ENCODE peak calls at places on chromosome 2, in seven cellular contexts. F is fibroblast of mammary gland, I is dorsolateral prefrontal cortex, J is tibial artery, M is left ventricle myocardium inferior, L is astrocyte, Z is transverse colon. Y is an unnamed sample.

GRCh38 chr2:71728036-71728435 is 274.7 kb downstream of the DYSF start:
- DNase-seq in J (no peak), F (no peak), L (no peak), M (no peak), Z (no peak), I (no peak), Y (no peak)

GRCh38 chr2:27278010-27278409 is 2.8 kb downstream of the DNAJC5G start:
- DNase-seq in J (no peak), F (no peak), L (no peak), M (no peak), Z (no peak), I (no peak), Y (no peak)

GRCh38 chr2:237235383-237236095 is 149.8 kb downstream of the COPS8 start:
- DNase-seq in J (peak; percentile 88), M (peak; percentile 66), L (peak; percentile 97), F (peak; percentile 98), I (no peak), Z (peak; percentile 31), Y (no peak)

GRCh38 chr2:39839261-39839848 is 60.3 kb upstream of the THUMPD2 start:
- DNase-seq in J (no peak), L (no peak), Z (no peak), M (no peak), F (no peak), I (no peak), Y (no peak)

GRCh38 chr2:224983719-224984388 is 58.4 kb downstream of the DOCK10 start:
- DNase-seq in J (no peak), F (peak; percentile 68), I (no peak), L (peak; percentile 47), Z (no peak), M (no peak), Y (no peak)

GRCh38 chr2:32357545-32358482 is 991 bp downstream of the BIRC6 start:
- DNase-seq in I (no peak), J (peak; percentile 78), F (peak; percentile 25), Z (peak; percentile 45), L (peak; percentile 34), M (peak; percentile 32), Y (peak; percentile 52)

GRCh38 chr2:236054661-236055060 is 113.5 kb downstream of the GBX2 start:
- DNase-seq in I (no peak), M (no peak), Z (no peak), L (no peak), J (no peak), F (no peak), Y (no peak)

GRCh38 chr2:18309188-18309587 is 251.3 kb downstream of the RDH14 start:
- DNase-seq in Z (no peak), J (no peak), M (no peak), F (no peak), I (no peak), L (no peak), Y (no peak)

GRCh38 chr2:231707625-231708049 is 688 bp upstream of the PTMA start:
- DNase-seq in F (peak; percentile 43), M (peak; percentile 68), L (no peak), J (no peak), Z (no peak), I (no peak), Y (peak; percentile 50)

GRCh38 chr2:2175381-2176090 is 155.5 kb downstream of the MYT1L start:
- DNase-seq in I (no peak), M (no peak), Z (no peak), L (no peak), J (no peak), F (no peak), Y (no peak)

GRCh38 chr2:220065581-220065980 is 438.2 kb downstream of the SLC4A3 start:
- DNase-seq in I (no peak), L (peak; percentile 47), F (peak; percentile 44), J (no peak), M (no peak), Z (no peak), Y (no peak)

GRCh38 chr2:58341047-58341446 is 99.9 kb upstream of the FANCL start:
- DNase-seq in J (no peak), L (no peak), I (no peak), Z (no peak), F (no peak), M (no peak), Y (no peak)

GRCh38 chr2:184174493-184175112 is 423.7 kb upstream of the ZNF804A start:
- DNase-seq in L (no peak), I (no peak), J (no peak), M (no peak), F (no peak), Z (no peak), Y (no peak)

GRCh38 chr2:234606906-234607305 is 110.0 kb upstream of the ARL4C start:
- DNase-seq in Z (no peak), J (no peak), F (no peak), I (no peak), M (no peak), L (peak; percentile 70), Y (no peak)

GRCh38 chr2:185208261-185208660 is 530.3 kb upstream of the FSIP2 start:
- DNase-seq in J (no peak), M (no peak), I (no peak), F (peak; percentile 23), Z (peak; percentile 9), L (peak; percentile 18), Y (peak; percentile 68)

GRCh38 chr2:8365331-8365910 is 316.4 kb upstream of the ID2 start:
- DNase-seq in F (no peak), Z (no peak), L (no peak), I (no peak), M (no peak), J (no peak), Y (no peak)

GRCh38 chr2:234406085-234406484 is 90.8 kb downstream of the ARL4C start:
- DNase-seq in Z (no peak), L (no peak), J (no peak), I (no peak), M (no peak), F (no peak), Y (peak; percentile 27)

GRCh38 chr2:147500229-147500628 is 344.6 kb upstream of the ACVR2A start:
- DNase-seq in F (no peak), Z (no peak), I (no peak), J (no peak), L (no peak), M (no peak), Y (no peak)

GRCh38 chr2:72205546-72205863 is 57.8 kb upstream of the CYP26B1 start:
- DNase-seq in F (no peak), I (no peak), J (no peak), Z (peak; percentile 64), M (no peak), L (no peak), Y (no peak)

GRCh38 chr2:190535586-190535985 is 1.1 kb upstream of the NEMP2 start:
- DNase-seq in Z (no peak), F (no peak), I (no peak), M (no peak), J (no peak), L (no peak), Y (no peak)

GRCh38 chr2:236400594-236401360 is 136.6 kb upstream of the ASB18 start:
- DNase-seq in F (no peak), L (no peak), M (no peak), Z (no peak), I (no peak), J (no peak), Y (no peak)

DNA sequence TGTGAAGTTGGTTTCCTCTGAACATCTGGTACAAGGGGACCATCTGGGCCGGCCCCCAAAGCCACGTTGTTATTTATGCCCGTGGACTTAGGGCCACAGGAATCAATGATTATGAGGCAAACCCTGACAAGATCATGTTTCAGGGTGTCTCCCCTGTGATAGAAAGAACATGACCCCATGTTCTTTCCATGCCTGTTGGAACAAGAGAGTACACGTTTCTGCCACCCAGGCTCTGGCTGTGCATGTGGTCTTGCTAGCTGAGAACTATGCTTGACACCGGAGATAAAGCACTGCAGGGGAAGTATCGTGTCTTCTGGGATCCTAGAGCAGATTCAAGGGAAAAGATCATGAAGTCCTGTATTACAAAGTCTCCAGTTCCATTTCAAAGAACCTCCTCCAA is 64.2 kb downstream of the TMEM17 start:
- DNase-seq in J (no peak), L (no peak), M (no peak), Z (no peak), I (no peak), F (no peak), Y (peak; percentile 52)
- H3K4me3 ChIP-seq in J (no peak overlapping the region), L (no peak overlapping the region), M (no peak overlapping the region), Z (no peak overlapping the region), I (no peak overlapping the region), F (no peak overlapping the region), Y (no peak overlapping the region)

GRCh38 chr2:238574490-238575271 is 148.0 kb downstream of the ASB1 start:
- DNase-seq in M (no peak), I (no peak), Z (no peak), J (peak; percentile 39), F (no peak), L (no peak), Y (no peak)

GRCh38 chr2:238573916-238574315 is 147.2 kb downstream of the ASB1 start:
- DNase-seq in M (no peak), I (no peak), Z (no peak), J (peak; percentile 59), L (no peak), F (no peak), Y (peak; percentile 12)

GRCh38 chr2:238570926-238571325 is 144.2 kb downstream of the ASB1 start:
- DNase-seq in J (peak; percentile 46), L (no peak), I (no peak), M (no peak), Z (no peak), F (no peak), Y (no peak)

GRCh38 chr2:238571626-238572372 is 145.1 kb downstream of the ASB1 start:
- DNase-seq in F (no peak), J (no peak), L (no peak), Z (no peak), I (no peak), M (no peak), Y (no peak)

GRCh38 chr2:238573065-238573778 is 146.5 kb downstream of the ASB1 start:
- DNase-seq in F (no peak), J (peak; percentile 53), L (no peak), Z (no peak), I (no peak), M (no peak), Y (no peak)
- TF ChIP-seq CTCF in F (peak; percentile 36), J (peak; percentile 27), L (peak; percentile 32), Z (peak; percentile 57), I (peak; percentile 19), M (peak; percentile 59), Y (peak; percentile 42)

DNA sequence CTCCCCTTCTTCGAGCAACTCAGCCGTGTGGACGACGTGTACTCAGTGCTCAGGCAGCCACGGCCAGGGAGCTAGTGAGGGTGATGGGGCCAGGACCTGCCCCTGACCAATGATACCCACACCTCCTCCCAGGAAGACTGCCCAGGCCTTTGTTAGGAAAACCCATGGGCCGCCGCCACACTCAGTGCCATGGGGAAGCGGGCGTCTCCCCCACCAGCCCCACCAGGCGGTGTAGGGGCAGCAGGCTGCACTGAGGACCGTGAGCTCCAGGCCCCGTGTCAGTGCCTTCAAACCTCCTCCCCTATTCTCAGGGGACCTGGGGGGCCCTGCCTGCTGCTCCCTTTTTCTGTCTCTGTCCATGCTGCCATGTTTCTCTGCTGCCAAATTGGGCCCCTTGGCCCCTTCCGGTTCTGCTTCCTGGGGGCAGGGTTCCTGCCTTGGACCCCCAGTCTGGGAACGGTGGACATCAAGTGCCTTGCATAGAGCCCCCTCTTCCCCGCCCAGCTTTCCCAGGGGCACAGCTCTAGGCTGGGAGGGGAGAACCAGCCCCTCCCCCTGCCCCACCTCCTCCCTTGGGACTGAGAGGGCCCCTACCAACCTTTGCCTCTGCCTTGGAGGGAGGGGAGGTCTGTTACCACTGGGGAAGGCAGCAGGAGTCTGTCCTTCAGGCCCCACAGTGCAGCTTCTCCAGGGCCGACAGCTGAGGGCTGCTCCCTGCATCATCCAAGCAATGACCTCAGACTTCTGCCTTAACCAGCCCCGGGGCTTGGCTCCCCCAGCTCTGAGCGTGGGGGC is 4.9 kb downstream of the CTDSP1 start:
- DNase-seq in I (no peak), F (no peak), J (no peak), L (no peak), M (no peak), Z (no peak), Y (no peak)
- H3K4me3 ChIP-seq in I (no peak overlapping the region), F (no peak overlapping the region), J (no peak overlapping the region), L (no peak overlapping the region), M (no peak overlapping the region), Z (no peak overlapping the region), Y (no peak overlapping the region)

GRCh38 chr2:168614291-168615018 is 158.4 kb downstream of the CERS6 start:
- DNase-seq in M (no peak), I (no peak), F (no peak), L (no peak), J (no peak), Z (no peak), Y (peak; percentile 98)
- TF ChIP-seq CTCF in M (no peak), I (no peak), F (peak; percentile 32), L (peak; percentile 6), J (no peak), Z (no peak), Y (peak; percentile 41)

Y was measured in epithelial cell of esophagus.